ENCODE peak calls at places on chromosomes 13 and 19, in eight cellular contexts. O is DMS 273 treated with DMSO at 0.1 percent for 48 hours; Z is fibroblast of pulmonary artery; I is stimulated activated CD8-positive, alpha-beta memory T cell treated with anti-CD3 and anti-CD28 coated beads, Interleukin-12 subunit alpha, Interleukin-12 subunit beta, amount 100 ng/mL, for 1 hour; M is CD4-positive, CD25-positive, alpha-beta regulatory T cell; E is anterior cingulate cortex; P is posterior vena cava; B is neural crest cell. U is an unnamed sample.
A peak's percentile ranks its signal among the peaks of the same experiment; 100 is the strongest.

GRCh38 chr13:83498486-83499190 is 383.6 kb downstream of the SLITRK1 start:
- DNase-seq in E (no peak), P (no peak), B (no peak), I (no peak), M (no peak), Z (peak; percentile 43), O (no peak), U (no peak)

GRCh38 chr13:95797016-95797415 is 120.1 kb downstream of the DNAJC3 start:
- DNase-seq in O (no peak), E (no peak), P (no peak), B (no peak), M (no peak), I (no peak), Z (no peak), U (peak; percentile 63)

GRCh38 chr13:48434203-48434602 is 21.3 kb upstream of the LPAR6 start:
- DNase-seq in B (no peak), M (no peak), P (no peak), Z (no peak), I (no peak), E (no peak), O (no peak), U (no peak)

GRCh38 chr13:42968906-42969305 is 23.1 kb downstream of the EPSTI1 start:
- DNase-seq in I (no peak), B (no peak), Z (no peak), P (no peak), O (no peak), M (no peak), E (no peak), U (no peak)

GRCh38 chr19:43562698-43563241 is 12.6 kb downstream of the XRCC1 start:
- DNase-seq in Z (peak; percentile 84), M (peak; percentile 83), P (peak; percentile 94), O (peak; percentile 5), B (no peak), I (peak; percentile 57), E (peak; percentile 65), U (peak; percentile 88)

GRCh38 chr13:69793803-69794453 is 313.7 kb upstream of the ATXN8OS start:
- DNase-seq in P (no peak), I (no peak), Z (no peak), B (no peak), E (no peak), O (no peak), M (no peak), U (peak; percentile 5)

GRCh38 chr13:85597790-85598500 is 201.3 kb downstream of the SLITRK6 start:
- DNase-seq in E (no peak), O (no peak), I (no peak), P (no peak), M (no peak), B (no peak), Z (peak; percentile 3), U (no peak)

GRCh38 chr13:44393391-44393790 is 19.8 kb downstream of the SERP2 start:
- DNase-seq in Z (no peak), P (no peak), E (peak; percentile 19), O (no peak), I (no peak), B (no peak), M (no peak), U (no peak)

GRCh38 chr19:34217952-34218817 is 36.2 kb upstream of the GARRE1 start:
- DNase-seq in B (no peak), E (no peak), M (peak; percentile 76), P (no peak), I (peak; percentile 53), O (peak; percentile 40), Z (peak; percentile 87), U (peak; percentile 92)

GRCh38 chr19:19403373-19403901 is 2.0 kb upstream of the GATAD2A start:
- DNase-seq in P (no peak), I (no peak), E (no peak), Z (no peak), B (no peak), M (no peak), O (no peak), U (peak; percentile 51)

GRCh38 chr19:33462112-33462726 is 59.4 kb downstream of the PEPD start:
- DNase-seq in B (no peak), E (no peak), I (no peak), Z (no peak), M (no peak), O (no peak), P (no peak), U (no peak)

GRCh38 chr13:58953638-58954037 is 1210.1 kb downstream of the DIAPH3 start:
- DNase-seq in I (no peak), P (no peak), O (no peak), B (no peak), E (no peak), M (no peak), Z (no peak), U (no peak)

GRCh38 chr13:51380269-51380668 is 40.8 kb downstream of the SERPINE3 start:
- DNase-seq in Z (peak; percentile 66), M (no peak), B (no peak), P (no peak), O (no peak), E (no peak), I (no peak), U (no peak)

GRCh38 chr13:78960881-78961280 is 301.9 kb upstream of the OBI1 start:
- DNase-seq in M (no peak), E (no peak), P (no peak), I (no peak), B (no peak), O (no peak), Z (no peak), U (no peak)

GRCh38 chr13:79401259-79402071 is 4.6 kb downstream of the RBM26 start:
- DNase-seq in M (peak; percentile 39), O (no peak), E (no peak), P (no peak), Z (no peak), I (no peak), B (no peak), U (no peak)

GRCh38 chr19:15372891-15373301 is 6.7 kb downstream of the AKAP8 start:
- DNase-seq in P (peak; percentile 76), I (no peak), Z (no peak), O (no peak), B (no peak), E (no peak), M (no peak), U (no peak)

GRCh38 chr19:29714953-29715694 is at the start of gene C19orf12:
- DNase-seq in O (no peak), P (peak; percentile 88), M (peak; percentile 50), I (no peak), B (peak; percentile 59), E (peak; percentile 53), Z (peak; percentile 36), U (peak; percentile 45)

GRCh38 chr19:42419309-42419708 is 7.9 kb downstream of the LIPE start:
- DNase-seq in I (no peak), P (peak; percentile 48), Z (no peak), B (no peak), M (no peak), O (no peak), E (no peak), U (no peak)